ENCODE peak calls at places on chromosomes 4 and X, in five cellular contexts. Q is kidney, E is retina, C is D341Med, I is endothelial cell of umbilical vein. T is an unnamed sample.

GRCh38 chr4:151408630-151409469 is at the start of gene FHIP1A:
- DNase-seq in Q (peak), C (peak), E (peak), I (peak), T (peak)

GRCh38 chrX:39073131-39073530 is 271.9 kb downstream of the MID1IP1 start:
- DNase-seq in I (no peak), E (no peak), C (no peak), Q (no peak), T (no peak)

GRCh38 chr4:27929141-27929540 is 1068.5 kb downstream of the STIM2 start:
- DNase-seq in Q (no peak), I (no peak), C (no peak), E (no peak), T (no peak)

GRCh38 chr4:3808597-3808996 is 42.4 kb downstream of the ADRA2C start:
- DNase-seq in Q (no peak), E (no peak), C (no peak), I (no peak), T (no peak)

GRCh38 chrX:12237131-12237530 is 98.9 kb downstream of the FRMPD4 start:
- DNase-seq in C (no peak), Q (no peak), E (no peak), I (peak), T (no peak)

GRCh38 chrX:148492057-148492456 is 8.4 kb upstream of the AFF2 start:
- DNase-seq in I (no peak), C (no peak), Q (no peak), E (no peak), T (peak)

GRCh38 chr4:87322754-87323153 is at the start of gene HSD17B13:
- DNase-seq in I (no peak), C (no peak), Q (no peak), E (no peak), T (no peak)

GRCh38 chr4:168705121-168705520 is 208.3 kb downstream of the PALLD start:
- DNase-seq in C (no peak), Q (no peak), E (no peak), I (no peak), T (no peak)

GRCh38 chr4:141347738-141348524 is 127.2 kb downstream of the ZNF330 start:
- DNase-seq in I (peak), Q (no peak), E (no peak), C (no peak), T (no peak)

GRCh38 chr4:183905593-183906485 is 732 bp downstream of the STOX2 start:
- DNase-seq in C (peak), E (peak), I (peak), Q (no peak), T (peak)

GRCh38 chrX:140817943-140818342 is 108.4 kb downstream of the LINC00632 start:
- DNase-seq in C (no peak), I (peak), E (peak), Q (no peak), T (peak)

GRCh38 chr4:5455003-5455585 is 253.3 kb downstream of the EVC2 start:
- DNase-seq in C (no peak), E (no peak), I (no peak), Q (no peak), T (no peak)

GRCh38 chr4:152094851-152095700 is 334.3 kb upstream of the GATB start:
- DNase-seq in C (no peak), Q (no peak), E (no peak), I (no peak), T (no peak)

T was measured in HAP-1.